ENCODE peak calls at places on chromosomes 2 and 18, in five cellular contexts. P is PC-9, F is GM12865, D is ovary, V is endodermal cell. Y is an unnamed sample.

GRCh38 chr2:127107622-127107999 is 657 bp upstream of the BIN1 start:
- DNase-seq in P (peak), F (no peak), D (no peak), V (no peak), Y (no peak)

GRCh38 chr18:54284967-54285785 is 15.9 kb downstream of the POLI start:
- DNase-seq in P (no peak), F (peak), D (no peak), V (no peak), Y (no peak)

GRCh38 chr18:59715966-59716369 is 18.7 kb upstream of the CCBE1 start:
- DNase-seq in P (peak), F (no peak), D (no peak), V (no peak), Y (no peak)

GRCh38 chr2:10225291-10226031 is 77.2 kb upstream of the HPCAL1 start:
- DNase-seq in P (no peak), F (no peak), D (peak), V (peak), Y (no peak)

GRCh38 chr18:43634994-43635393 is 357.7 kb upstream of the SYT4 start:
- DNase-seq in P (no peak), F (no peak), D (no peak), V (no peak), Y (no peak)

GRCh38 chr2:174013310-174013751 is 48.2 kb upstream of the SP3 start:
- DNase-seq in P (no peak), F (no peak), D (peak), V (no peak), Y (no peak)

GRCh38 chr2:210630904-210631560 is 74.6 kb downstream of the CPS1 start:
- DNase-seq in P (no peak), F (no peak), D (no peak), V (no peak), Y (no peak)

GRCh38 chr2:20677301-20678176 is 10.6 kb downstream of the GDF7 start:
- DNase-seq in P (no peak), F (peak), D (no peak), V (peak), Y (no peak)

GRCh38 chr2:652881-653480 is 24.2 kb downstream of the TMEM18 start:
- DNase-seq in P (no peak), F (no peak), D (no peak), V (no peak), Y (peak)

GRCh38 chr2:16475581-16475980 is 190.1 kb downstream of the CYRIA start:
- DNase-seq in P (no peak), F (no peak), D (no peak), V (peak), Y (no peak)

GRCh38 chr2:86140969-86141392 is 34.9 kb downstream of the PTCD3 start:
- DNase-seq in P (no peak), F (no peak), D (no peak), V (no peak), Y (no peak)

GRCh38 chr2:88099798-88100488 is 27.9 kb downstream of the FABP1 start:
- DNase-seq in P (peak), F (no peak), D (no peak), V (peak), Y (no peak)

GRCh38 chr2:58186501-58186900 is 54.6 kb downstream of the FANCL start:
- DNase-seq in P (no peak), F (no peak), D (no peak), V (no peak), Y (no peak)

GRCh38 chr2:239475161-239476028 is 74.6 kb upstream of the HDAC4 start:
- DNase-seq in P (no peak), F (no peak), D (no peak), V (no peak), Y (no peak)

GRCh38 chr18:5890606-5891360 is 4.5 kb downstream of the TMEM200C start:
- DNase-seq in P (no peak), F (peak), D (peak), V (peak), Y (no peak)

GRCh38 chr2:122203523-122203922 is 448.1 kb downstream of the TSN start:
- DNase-seq in P (no peak), F (no peak), D (no peak), V (no peak), Y (no peak)

GRCh38 chr2:216837740-216838139 is 22.1 kb downstream of the TNP1 start:
- DNase-seq in P (no peak), F (no peak), D (no peak), V (no peak), Y (no peak)

GRCh38 chr2:37829202-37829601 is 95.9 kb upstream of the RMDN2 start:
- DNase-seq in P (peak), F (peak), D (peak), V (no peak), Y (no peak)

GRCh38 chr18:61635901-61636528 is 256.8 kb downstream of the RNF152 start:
- DNase-seq in P (no peak), F (peak), D (peak), V (peak), Y (no peak)

GRCh38 chr2:16031848-16032159 is 91.5 kb downstream of the MYCN start:
- DNase-seq in P (no peak), F (no peak), D (no peak), V (no peak), Y (no peak)

GRCh38 chr2:19786408-19787058 is 115.2 kb downstream of the TTC32 start:
- DNase-seq in P (peak), F (peak), D (no peak), V (peak), Y (no peak)

GRCh38 chr2:32484907-32485306 is 128.1 kb downstream of the BIRC6 start:
- DNase-seq in P (peak), F (no peak), D (no peak), V (no peak), Y (no peak)

GRCh38 chr2:118644190-118644589 is 203.3 kb downstream of the EN1 start:
- DNase-seq in P (no peak), F (no peak), D (no peak), V (peak), Y (no peak)

GRCh38 chr2:98985905-98986666 is 50.1 kb upstream of the CRACDL start:
- DNase-seq in P (no peak), F (no peak), D (no peak), V (no peak), Y (no peak)

GRCh38 chr18:30920356-30920755 is 122.2 kb downstream of the DSC3 start:
- DNase-seq in P (no peak), F (no peak), D (no peak), V (no peak), Y (no peak)

GRCh38 chr2:98479959-98480524 is 35.4 kb downstream of the INPP4A start:
- DNase-seq in P (peak), F (peak), D (peak), V (no peak), Y (no peak)

GRCh38 chr2:98093611-98094010 is 6.6 kb downstream of the VWA3B start:
- DNase-seq in P (no peak), F (no peak), D (no peak), V (no peak), Y (no peak)

GRCh38 chr2:176129013-176129796 is at the start of gene HOXD8:
- DNase-seq in P (no peak), F (no peak), D (peak), V (peak), Y (no peak)

GRCh38 chr2:36277146-36277808 is 78.3 kb upstream of the CRIM1 start:
- DNase-seq in P (peak), F (no peak), D (no peak), V (no peak), Y (no peak)

GRCh38 chr2:159399716-159400525 is 113.4 kb upstream of the WDSUB1 start:
- DNase-seq in P (no peak), F (no peak), D (no peak), V (no peak), Y (no peak)

GRCh38 chr2:46239847-46240181 is 57.4 kb upstream of the EPAS1 start:
- DNase-seq in P (no peak), F (peak), D (no peak), V (no peak), Y (no peak)

GRCh38 chr2:224523626-224524577 is 61.3 kb downstream of the CUL3 start:
- DNase-seq in P (no peak), F (peak), D (no peak), V (no peak), Y (no peak)

GRCh38 chr2:67752964-67753363 is 309.8 kb downstream of the C1D start:
- DNase-seq in P (no peak), F (no peak), D (no peak), V (no peak), Y (no peak)

GRCh38 chr2:34849827-34850226 is 1250.7 kb upstream of the FAM98A start:
- DNase-seq in P (no peak), F (no peak), D (no peak), V (no peak), Y (no peak)

GRCh38 chr2:34851804-34852203 is 1252.7 kb upstream of the FAM98A start:
- DNase-seq in P (no peak), F (no peak), D (no peak), V (no peak), Y (no peak)

GRCh38 chr2:34848132-34848531 is 1249.0 kb upstream of the FAM98A start:
- DNase-seq in P (no peak), F (no peak), D (no peak), V (no peak), Y (no peak)
- TF ChIP-seq CTCF in P (no peak), F (no peak), D (no peak), V (no peak), Y (no peak)

DNA sequence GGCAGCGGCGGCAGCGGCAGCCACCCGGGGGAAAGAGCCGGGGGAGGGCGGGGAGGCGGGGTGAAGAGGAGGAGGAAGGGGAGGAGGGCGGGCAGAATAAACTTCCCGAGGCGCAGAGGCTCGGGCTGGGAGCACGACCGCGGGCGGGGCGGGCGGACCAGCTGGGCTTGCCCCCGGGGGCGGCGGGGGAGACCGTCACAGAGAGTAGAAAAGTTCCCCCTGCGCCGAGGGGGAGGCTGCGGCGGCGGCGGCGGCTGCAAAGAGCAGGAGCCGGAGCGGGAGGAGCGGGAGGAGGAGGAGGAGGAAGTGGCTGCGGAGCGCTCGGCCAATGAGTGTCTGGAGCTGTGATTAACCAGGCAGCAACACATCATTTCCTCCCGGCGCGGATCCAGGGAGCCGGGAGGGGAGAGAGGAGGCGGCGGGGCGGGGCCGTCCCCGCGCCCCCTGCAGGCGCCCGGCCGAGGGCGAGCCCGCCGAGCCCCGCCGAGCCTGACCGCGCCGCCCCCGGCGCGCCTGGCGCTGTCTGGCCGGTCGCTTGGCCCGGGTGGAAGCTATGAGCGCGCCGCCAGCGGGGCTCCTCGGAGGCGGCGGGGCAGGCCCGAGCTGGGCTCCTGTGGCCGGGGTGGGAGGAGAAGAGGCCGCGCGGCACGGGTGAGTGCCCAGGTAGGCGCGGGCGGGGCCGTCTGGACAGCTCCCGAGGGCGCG is at the start of gene ACVR1:
- DNase-seq in P (peak), F (peak), D (peak), V (peak), Y (peak)
- TF ChIP-seq CTCF in P (no peak), F (peak), D (peak), V (peak), Y (peak)

DNA sequence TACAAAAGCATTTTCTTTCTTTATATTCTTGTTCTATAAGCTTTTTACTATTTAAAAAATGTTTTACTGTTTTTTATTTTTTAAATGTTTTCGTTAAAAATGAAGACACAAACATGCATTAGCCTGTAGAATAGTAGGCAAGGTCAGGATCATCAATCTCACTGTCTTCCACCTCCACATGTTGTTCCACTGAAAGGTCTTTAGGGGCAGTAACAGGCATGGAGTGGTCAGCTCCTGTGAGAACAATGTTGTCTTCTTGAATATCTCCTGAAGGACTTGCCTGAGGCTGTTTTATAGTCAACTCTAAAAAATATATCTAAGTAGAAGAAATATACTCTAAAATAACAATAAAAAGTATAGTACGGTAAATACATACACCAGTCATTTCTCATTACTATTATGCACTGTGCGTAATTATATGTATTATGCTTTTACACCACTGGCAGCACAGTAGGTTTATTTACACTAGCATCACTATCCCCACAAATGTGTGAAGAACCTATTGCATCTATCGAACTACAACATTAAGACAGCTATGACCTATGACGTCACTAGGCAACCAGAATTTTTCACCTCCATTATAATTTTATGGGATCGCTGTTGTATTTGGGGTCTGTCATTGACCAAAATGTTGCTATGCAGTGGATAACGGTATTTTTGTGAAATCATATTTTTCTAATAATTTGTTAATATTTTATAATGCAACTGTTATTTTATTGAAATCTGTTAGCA is 764.3 kb downstream of the METTL4 start:
- DNase-seq in P (no peak), F (no peak), D (no peak), V (no peak), Y (no peak)
- TF ChIP-seq CTCF in P (peak), F (no peak), D (no peak), V (peak), Y (no peak)

DNA sequence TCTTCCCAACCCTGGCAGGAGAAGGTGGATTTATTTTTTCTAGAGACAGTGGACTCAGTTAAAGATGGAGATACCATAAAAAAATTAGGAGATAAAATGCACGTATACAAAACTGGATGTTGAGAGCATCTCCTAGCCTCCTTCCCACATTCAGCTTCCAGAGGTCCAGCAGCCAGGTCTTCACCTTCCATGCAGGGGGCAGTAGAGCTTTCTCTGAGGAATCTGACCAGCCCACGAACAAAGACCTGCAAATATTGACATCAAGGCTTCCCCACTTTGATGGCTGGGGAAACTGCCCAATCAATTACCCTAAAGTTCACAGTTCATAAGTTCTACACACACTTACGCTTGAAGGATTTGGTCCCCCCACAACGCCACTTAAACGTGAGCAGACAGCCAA is 24.5 kb downstream of the AQP4 start:
- DNase-seq in P (no peak), F (no peak), D (no peak), V (peak), Y (no peak)
- TF ChIP-seq CTCF in P (no peak), F (no peak), D (no peak), V (peak), Y (no peak)

DNA sequence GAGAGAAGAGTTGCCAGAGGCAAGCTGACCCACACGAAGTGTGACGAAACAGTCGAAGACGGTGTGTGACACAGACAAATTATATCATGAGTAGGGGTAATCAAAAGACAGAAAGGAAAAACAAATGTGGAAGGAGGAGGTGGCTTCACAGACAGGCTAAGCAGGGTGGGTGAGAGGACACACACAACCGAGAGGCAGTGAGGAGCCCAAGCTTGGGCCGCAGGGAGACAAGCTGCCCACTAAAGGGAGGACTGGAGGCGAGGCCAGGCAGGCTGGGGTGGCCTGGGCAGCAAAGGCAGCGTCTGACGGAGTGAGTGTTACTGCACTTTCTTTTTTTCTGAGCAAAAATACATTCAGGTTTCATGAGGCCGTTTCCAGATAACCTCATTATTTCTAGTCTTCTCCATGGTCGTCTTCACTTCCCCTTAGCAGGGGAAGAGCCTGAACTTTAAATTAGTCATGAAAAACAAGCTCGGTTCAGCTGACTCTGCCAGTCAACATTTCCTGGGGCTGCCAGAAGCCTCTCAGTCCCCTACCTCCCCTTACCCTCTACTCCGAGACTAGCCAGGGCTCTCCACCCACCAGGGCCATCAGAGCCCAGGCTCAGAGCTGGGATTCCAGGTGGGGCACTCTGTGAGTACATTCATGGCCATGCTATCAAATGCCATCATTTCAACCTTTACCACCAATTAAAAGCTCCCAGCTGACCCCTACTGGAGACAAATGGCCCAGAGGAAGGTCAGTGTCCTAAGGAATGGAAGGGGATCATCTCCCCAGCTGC is 13.8 kb upstream of the ZFP36L2 start:
- DNase-seq in P (no peak), F (peak), D (no peak), V (peak), Y (no peak)
- TF ChIP-seq CTCF in P (peak), F (no peak), D (no peak), V (peak), Y (no peak)

GRCh38 chr18:63374520-63374919 is 7.5 kb upstream of the KDSR start:
- DNase-seq in P (no peak), F (no peak), D (no peak), V (no peak), Y (no peak)
- TF ChIP-seq CTCF in P (no peak), F (no peak), D (no peak), V (no peak), Y (no peak)

GRCh38 chr18:26164571-26164970 is 30.9 kb downstream of the PSMA8 start:
- DNase-seq in P (no peak), F (no peak), D (no peak), V (no peak), Y (no peak)

GRCh38 chr18:26157326-26157725 is 23.7 kb downstream of the PSMA8 start:
- DNase-seq in P (no peak), F (no peak), D (no peak), V (no peak), Y (no peak)

GRCh38 chr18:26159353-26159752 is 25.7 kb downstream of the PSMA8 start:
- DNase-seq in P (no peak), F (no peak), D (no peak), V (no peak), Y (no peak)
- TF ChIP-seq CTCF in P (peak), F (peak), D (no peak), V (peak), Y (peak)

DNA sequence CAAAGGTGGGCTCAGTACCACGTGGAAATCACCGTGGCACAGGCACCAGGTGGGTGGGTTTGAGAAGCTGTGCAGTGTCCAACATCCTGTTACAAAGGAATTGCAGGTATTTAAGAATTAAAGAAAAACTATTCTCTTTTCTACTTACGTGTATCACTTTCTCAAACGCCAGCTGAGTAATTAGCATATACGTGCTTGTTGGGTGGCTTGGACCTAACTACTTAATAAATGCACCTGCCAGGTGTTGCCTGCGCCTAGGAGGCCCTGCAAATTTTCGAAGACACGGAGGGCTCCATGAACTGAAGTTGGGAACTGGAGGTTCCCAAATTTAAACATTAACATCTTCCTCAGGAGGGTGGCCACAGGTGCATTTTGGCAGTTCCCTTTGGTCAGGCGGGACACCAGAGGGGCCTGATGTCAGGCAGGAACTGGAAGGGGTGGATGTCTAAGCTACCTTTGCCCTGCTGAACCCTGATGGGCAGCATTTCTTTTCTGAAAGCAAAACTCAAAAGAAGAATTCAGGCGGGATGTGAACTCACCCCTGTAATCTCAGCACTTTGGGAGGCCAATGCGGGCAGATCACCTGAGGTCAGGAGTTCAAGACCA is 84.8 kb downstream of the HS6ST1 start:
- DNase-seq in P (no peak), F (no peak), D (no peak), V (no peak), Y (peak)
- TF ChIP-seq CTCF in P (peak), F (no peak), D (peak), V (no peak), Y (no peak)

GRCh38 chr2:219494952-219495530 is 3.6 kb upstream of the GMPPA start:
- DNase-seq in P (no peak), F (no peak), D (no peak), V (no peak), Y (no peak)
- TF ChIP-seq CTCF in P (no peak), F (no peak), D (no peak), V (no peak), Y (no peak)

Y was measured in osteocyte.